ENCODE peak calls at places on chromosome 12, in seven cellular contexts. One of them, this sample, is unnamed. For H3K4me1, the result is how much of the 10 kb centered on the place peaks cover.

GRCh38 chr12:100163416-100164152 is 20.9 kb upstream of the BLTP3B start:
- DNase-seq in PC-3: peak
- DNase-seq in hepatocyte: peak
- DNase-seq in MM.1S: peak
- DNase-seq in endothelial cell of umbilical vein: peak
- DNase-seq in fibroblast of lung: peak
- DNase-seq in GM12878: no peak
- DNase-seq in this sample: peak

GRCh38 chr12:99024870-99025269 is 379.8 kb downstream of the APAF1 start:
- DNase-seq in PC-3: no peak
- DNase-seq in GM12878: no peak
- DNase-seq in MM.1S: no peak
- DNase-seq in fibroblast of lung: no peak
- DNase-seq in endothelial cell of umbilical vein: no peak
- DNase-seq in hepatocyte: no peak
- DNase-seq in this sample: no peak

GRCh38 chr12:13390381-13390856 is 193.9 kb downstream of the EMP1 start:
- DNase-seq in PC-3: peak
- DNase-seq in endothelial cell of umbilical vein: peak
- DNase-seq in GM12878: no peak
- DNase-seq in hepatocyte: peak
- DNase-seq in MM.1S: no peak
- DNase-seq in fibroblast of lung: peak
- DNase-seq in this sample: peak

GRCh38 chr12:43836455-43836989 is 641 bp downstream of the TMEM117 start:
- DNase-seq in MM.1S: peak
- DNase-seq in endothelial cell of umbilical vein: peak
- DNase-seq in hepatocyte: peak
- DNase-seq in PC-3: peak
- DNase-seq in GM12878: no peak
- DNase-seq in fibroblast of lung: peak
- DNase-seq in this sample: peak

GRCh38 chr12:115313929-115314328 is 630.0 kb upstream of the TBX3 start:
- DNase-seq in GM12878: no peak
- DNase-seq in hepatocyte: peak
- DNase-seq in MM.1S: no peak
- DNase-seq in PC-3: peak
- DNase-seq in fibroblast of lung: peak
- DNase-seq in endothelial cell of umbilical vein: no peak
- DNase-seq in this sample: peak

GRCh38 chr12:101992091-101992490 is 69.7 kb downstream of the WASHC3 start:
- DNase-seq in MM.1S: no peak
- DNase-seq in endothelial cell of umbilical vein: no peak
- DNase-seq in fibroblast of lung: no peak
- DNase-seq in GM12878: no peak
- DNase-seq in hepatocyte: no peak
- DNase-seq in PC-3: no peak
- DNase-seq in this sample: peak

GRCh38 chr12:46370792-46371717 is 1.5 kb downstream of the SLC38A2 start:
- DNase-seq in hepatocyte: peak
- DNase-seq in endothelial cell of umbilical vein: peak
- DNase-seq in MM.1S: peak
- DNase-seq in fibroblast of lung: peak
- DNase-seq in PC-3: peak
- DNase-seq in GM12878: no peak
- DNase-seq in this sample: peak

GRCh38 chr12:3802721-3803120 is 49.8 kb upstream of the CRACR2A start:
- DNase-seq in GM12878: no peak
- DNase-seq in hepatocyte: no peak
- DNase-seq in MM.1S: no peak
- DNase-seq in fibroblast of lung: no peak
- DNase-seq in endothelial cell of umbilical vein: no peak
- DNase-seq in PC-3: no peak
- DNase-seq in this sample: peak

GRCh38 chr12:53657041-53657440 is 18.8 kb downstream of the ATP5MC2 start:
- DNase-seq in hepatocyte: no peak
- DNase-seq in fibroblast of lung: no peak
- DNase-seq in GM12878: no peak
- DNase-seq in endothelial cell of umbilical vein: no peak
- DNase-seq in MM.1S: no peak
- DNase-seq in PC-3: no peak
- DNase-seq in this sample: no peak

GRCh38 chr12:53659011-53659551 is 16.8 kb downstream of the ATP5MC2 start:
- DNase-seq in hepatocyte: peak
- DNase-seq in endothelial cell of umbilical vein: peak
- DNase-seq in GM12878: no peak
- DNase-seq in PC-3: peak
- DNase-seq in fibroblast of lung: peak
- DNase-seq in MM.1S: no peak
- DNase-seq in this sample: peak

GRCh38 chr12:53664191-53664590 is 11.7 kb downstream of the ATP5MC2 start:
- DNase-seq in fibroblast of lung: no peak
- DNase-seq in hepatocyte: no peak
- DNase-seq in PC-3: no peak
- DNase-seq in GM12878: no peak
- DNase-seq in endothelial cell of umbilical vein: no peak
- DNase-seq in MM.1S: no peak
- DNase-seq in this sample: no peak

GRCh38 chr12:53660064-53660463 is 15.8 kb downstream of the ATP5MC2 start:
- DNase-seq in hepatocyte: no peak
- DNase-seq in GM12878: no peak
- DNase-seq in fibroblast of lung: peak
- DNase-seq in MM.1S: no peak
- DNase-seq in endothelial cell of umbilical vein: peak
- DNase-seq in PC-3: no peak
- DNase-seq in this sample: peak

GRCh38 chr12:53659609-53660008 is 16.3 kb downstream of the ATP5MC2 start:
- DNase-seq in hepatocyte: no peak
- DNase-seq in GM12878: peak
- DNase-seq in MM.1S: no peak
- DNase-seq in fibroblast of lung: peak
- DNase-seq in endothelial cell of umbilical vein: no peak
- DNase-seq in PC-3: no peak
- DNase-seq in this sample: no peak
- H3K4me2 ChIP-seq in hepatocyte: peak
- H3K4me2 ChIP-seq in GM12878: no peak
- H3K4me2 ChIP-seq in MM.1S: peak
- H3K4me2 ChIP-seq in fibroblast of lung: peak
- H3K4me2 ChIP-seq in endothelial cell of umbilical vein: peak
- H3K4me2 ChIP-seq in PC-3: peak
- H3K4me2 ChIP-seq in this sample: peak

GRCh38 chr12:96033549-96034389 is 1.6 kb downstream of the LTA4H start:
- DNase-seq in MM.1S: no peak
- DNase-seq in PC-3: no peak
- DNase-seq in GM12878: no peak
- DNase-seq in endothelial cell of umbilical vein: peak
- DNase-seq in hepatocyte: peak
- DNase-seq in fibroblast of lung: no peak
- DNase-seq in this sample: no peak
- H3K4me3 ChIP-seq in MM.1S: peak
- H3K4me3 ChIP-seq in PC-3: peak
- H3K4me3 ChIP-seq in GM12878: peak
- H3K4me3 ChIP-seq in endothelial cell of umbilical vein: peak
- H3K4me3 ChIP-seq in hepatocyte: peak
- H3K4me3 ChIP-seq in fibroblast of lung: peak
- H3K4me3 ChIP-seq in this sample: peak

GRCh38 chr12:50112456-50113218 is 601 bp downstream of the COX14 start:
- DNase-seq in endothelial cell of umbilical vein: no peak
- DNase-seq in GM12878: no peak
- DNase-seq in fibroblast of lung: no peak
- DNase-seq in hepatocyte: peak
- DNase-seq in PC-3: peak
- DNase-seq in MM.1S: peak
- DNase-seq in this sample: no peak
- H3K4me1 ChIP-seq in endothelial cell of umbilical vein: under half
- H3K4me1 ChIP-seq in GM12878: under half
- H3K4me1 ChIP-seq in fibroblast of lung: under half
- H3K4me1 ChIP-seq in hepatocyte: under half
- H3K4me1 ChIP-seq in PC-3: under half
- H3K4me1 ChIP-seq in MM.1S: under half
- H3K4me1 ChIP-seq in this sample: under half

DNA sequence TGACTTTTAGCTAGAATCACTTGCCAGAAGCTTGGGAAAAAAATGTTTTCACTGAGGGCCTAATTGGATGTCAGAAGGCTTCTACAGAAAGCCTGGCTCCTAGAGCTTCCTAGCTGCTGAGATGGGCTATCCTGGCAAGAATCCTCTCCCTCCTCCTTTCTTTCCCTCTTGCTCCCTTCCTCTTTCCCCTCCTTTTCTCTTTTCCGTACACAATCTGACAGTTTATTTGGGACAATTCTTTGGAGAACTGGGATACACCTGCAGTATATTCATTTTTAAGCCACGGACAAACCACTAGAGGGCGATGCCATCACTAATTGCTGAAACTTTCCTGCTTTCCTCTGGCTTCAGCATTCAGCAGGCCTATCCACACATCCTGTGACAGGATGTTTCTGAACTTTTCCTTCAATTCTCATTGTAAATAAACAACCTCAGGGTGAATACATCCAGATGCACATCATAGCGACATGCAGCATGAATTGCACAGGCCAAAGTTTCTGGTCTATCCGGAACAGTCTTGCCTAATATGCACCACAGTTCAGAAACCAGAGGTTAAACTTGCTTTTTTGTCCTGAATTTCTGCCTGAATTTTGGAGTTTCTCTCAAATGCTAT is 142.9 kb downstream of the PAWR start:
- DNase-seq in PC-3: peak
- DNase-seq in GM12878: peak
- DNase-seq in MM.1S: peak
- DNase-seq in hepatocyte: peak
- DNase-seq in endothelial cell of umbilical vein: peak
- DNase-seq in fibroblast of lung: peak
- DNase-seq in this sample: peak
- H3K4me2 ChIP-seq in PC-3: peak
- H3K4me2 ChIP-seq in GM12878: no peak
- H3K4me2 ChIP-seq in MM.1S: no peak
- H3K4me2 ChIP-seq in hepatocyte: peak
- H3K4me2 ChIP-seq in endothelial cell of umbilical vein: peak
- H3K4me2 ChIP-seq in fibroblast of lung: peak
- H3K4me2 ChIP-seq in this sample: peak

DNA sequence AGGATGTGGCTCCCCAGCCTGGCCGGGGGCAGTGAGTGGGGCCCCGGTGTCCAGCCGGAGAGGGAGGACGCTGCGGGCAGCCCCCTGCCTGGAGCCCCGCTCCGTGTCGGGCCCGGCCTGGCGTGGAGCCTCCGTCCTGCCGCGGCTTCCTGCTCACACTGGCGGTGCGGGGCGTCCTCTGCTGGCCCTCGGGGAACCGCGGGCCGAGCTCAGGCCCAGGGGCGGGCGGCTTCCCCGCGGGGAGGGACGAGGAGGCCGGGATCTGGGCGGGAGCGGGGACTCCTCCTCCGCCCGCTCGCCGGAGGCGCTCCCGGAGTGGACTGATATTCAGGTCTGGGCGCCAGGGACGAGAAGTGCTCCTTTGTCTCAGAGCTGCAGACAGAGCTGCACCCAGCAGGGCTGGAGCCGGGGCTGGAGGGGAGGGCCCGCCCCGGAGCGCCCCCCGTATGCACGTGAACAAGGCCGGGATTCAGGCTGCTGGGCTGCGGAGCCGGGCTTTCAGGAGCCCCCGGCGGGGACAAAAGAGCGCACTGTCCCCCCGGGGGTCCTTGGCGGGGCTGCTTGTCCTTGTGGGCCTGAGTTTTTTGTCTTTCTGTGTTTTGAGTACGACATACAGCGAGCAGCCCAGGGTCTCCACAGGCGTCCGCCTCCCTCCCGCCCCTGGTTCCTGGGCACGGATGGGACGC is 2.3 kb downstream of the MMP17 start:
- DNase-seq in PC-3: peak
- DNase-seq in fibroblast of lung: peak
- DNase-seq in GM12878: no peak
- DNase-seq in MM.1S: peak
- DNase-seq in endothelial cell of umbilical vein: peak
- DNase-seq in hepatocyte: peak
- DNase-seq in this sample: peak
- H3K4me3 ChIP-seq in PC-3: peak
- H3K4me3 ChIP-seq in fibroblast of lung: peak
- H3K4me3 ChIP-seq in GM12878: peak
- H3K4me3 ChIP-seq in MM.1S: no peak
- H3K4me3 ChIP-seq in endothelial cell of umbilical vein: peak
- H3K4me3 ChIP-seq in hepatocyte: peak
- H3K4me3 ChIP-seq in this sample: peak